ENCODE peak calls at places on chromosome 13, in nine cellular contexts. T, R, Q, B, C, I, D, Z and V are unnamed samples.

GRCh38 chr13:50365683-50366391 is 350.6 kb downstream of the KCNRG start:
- DNase-seq in B (no peak), C (peak), I (no peak), R (no peak), Q (no peak), Z (peak), D (no peak), T (no peak), V (no peak)

GRCh38 chr13:52003551-52003950 is 7.7 kb downstream of the ATP7B start:
- DNase-seq in Z (no peak), Q (no peak), B (no peak), I (no peak), R (no peak), T (no peak), D (no peak), C (no peak), V (no peak)

GRCh38 chr13:49667773-49668172 is 23.5 kb downstream of the EBPL start:
- DNase-seq in R (no peak), I (no peak), Z (no peak), T (no peak), B (peak), C (no peak), D (no peak), Q (no peak), V (no peak)

GRCh38 chr13:32036131-32036695 is 4.6 kb downstream of the FRY start:
- DNase-seq in Q (no peak), I (no peak), C (no peak), D (no peak), Z (no peak), T (no peak), R (no peak), B (no peak), V (no peak)

GRCh38 chr13:112451512-112452379 is 75.6 kb downstream of the SPACA7 start:
- DNase-seq in R (no peak), I (no peak), C (no peak), D (no peak), Z (no peak), B (no peak), T (no peak), Q (no peak), V (no peak)

GRCh38 chr13:28564030-28564429 is 69.1 kb upstream of the FLT1 start:
- DNase-seq in Z (no peak), D (no peak), I (no peak), Q (no peak), B (no peak), T (no peak), C (peak), R (no peak), V (no peak)

GRCh38 chr13:38849316-38849715 is 141.3 kb downstream of the STOML3 start:
- DNase-seq in T (no peak), D (no peak), C (no peak), R (no peak), Q (no peak), B (no peak), Z (no peak), I (no peak), V (no peak)

GRCh38 chr13:49421391-49421790 is 22.5 kb downstream of the CAB39L start:
- DNase-seq in I (no peak), Z (peak), D (no peak), Q (peak), T (no peak), R (no peak), C (no peak), B (no peak), V (no peak)

GRCh38 chr13:113275387-113275786 is 21.7 kb upstream of the LAMP1 start:
- DNase-seq in D (no peak), Z (peak), B (peak), T (no peak), Q (peak), R (peak), I (no peak), C (no peak), V (peak)

GRCh38 chr13:44350775-44351504 is 22.7 kb upstream of the SERP2 start:
- DNase-seq in B (no peak), D (no peak), C (no peak), I (no peak), R (no peak), Q (no peak), T (no peak), Z (no peak), V (no peak)

GRCh38 chr13:29664591-29664990 is 69.1 kb upstream of the SLC7A1 start:
- DNase-seq in I (no peak), Z (no peak), T (no peak), B (no peak), D (no peak), Q (no peak), C (no peak), R (no peak), V (no peak)

GRCh38 chr13:113598481-113598880 is 13.9 kb downstream of the TFDP1 start:
- DNase-seq in B (no peak), I (no peak), D (no peak), Z (no peak), T (peak), C (peak), R (no peak), Q (no peak), V (peak)

GRCh38 chr13:47256618-47257017 is 359.8 kb upstream of the HTR2A start:
- DNase-seq in Z (no peak), B (peak), R (peak), T (no peak), C (no peak), Q (peak), D (no peak), I (no peak), V (no peak)

GRCh38 chr13:114119196-114119595 is 13.2 kb downstream of the RASA3 start:
- DNase-seq in I (no peak), T (no peak), Q (peak), C (peak), Z (peak), B (peak), D (no peak), R (peak), V (peak)

GRCh38 chr13:28744091-28744536 is 25.3 kb upstream of the SLC46A3 start:
- DNase-seq in T (peak), D (no peak), Z (peak), I (no peak), Q (peak), C (no peak), R (peak), B (peak), V (no peak)

GRCh38 chr13:94414141-94414540 is 65.3 kb downstream of the DCT start:
- DNase-seq in I (no peak), C (no peak), R (no peak), B (no peak), Q (no peak), D (no peak), Z (no peak), T (no peak), V (no peak)

GRCh38 chr13:66036024-66036614 is 1194.0 kb downstream of the PCDH9 start:
- DNase-seq in D (no peak), R (no peak), T (no peak), C (no peak), I (no peak), Q (peak), B (peak), Z (peak), V (no peak)

GRCh38 chr13:113848431-113849260 is 15.2 kb downstream of the GAS6 start:
- DNase-seq in D (no peak), C (no peak), B (no peak), Q (no peak), Z (no peak), T (peak), R (no peak), I (no peak), V (no peak)

GRCh38 chr13:71171740-71172139 is 695.3 kb downstream of the DACH1 start:
- DNase-seq in C (no peak), D (no peak), T (no peak), R (no peak), Q (no peak), Z (no peak), B (no peak), I (no peak), V (no peak)

GRCh38 chr13:102945324-102945815 is 99.5 kb downstream of the ERCC5 start:
- DNase-seq in R (no peak), I (no peak), B (no peak), T (no peak), Z (no peak), D (no peak), Q (no peak), C (no peak), V (no peak)

GRCh38 chr13:101556676-101557121 is 104.2 kb downstream of the ITGBL1 start:
- DNase-seq in Z (no peak), C (no peak), B (peak), R (peak), D (no peak), I (no peak), Q (no peak), T (peak), V (peak)

GRCh38 chr13:106464076-106464475 is 71.4 kb downstream of the EFNB2 start:
- DNase-seq in C (no peak), I (no peak), R (peak), T (no peak), D (no peak), Z (no peak), Q (peak), B (no peak), V (no peak)

GRCh38 chr13:45321230-45321629 is 19.8 kb downstream of the TPT1 start:
- DNase-seq in B (no peak), Z (no peak), R (no peak), T (no peak), C (peak), D (no peak), Q (no peak), I (no peak), V (no peak)

GRCh38 chr13:33467556-33467955 is 182.0 kb upstream of the STARD13 start:
- DNase-seq in T (no peak), C (no peak), Q (no peak), B (no peak), R (no peak), D (no peak), Z (no peak), I (no peak), V (no peak)
- H3K27ac ChIP-seq in T (no peak), C (no peak), Q (no peak), B (no peak), R (no peak), D (no peak), Z (no peak), I (no peak), V (no peak)

DNA sequence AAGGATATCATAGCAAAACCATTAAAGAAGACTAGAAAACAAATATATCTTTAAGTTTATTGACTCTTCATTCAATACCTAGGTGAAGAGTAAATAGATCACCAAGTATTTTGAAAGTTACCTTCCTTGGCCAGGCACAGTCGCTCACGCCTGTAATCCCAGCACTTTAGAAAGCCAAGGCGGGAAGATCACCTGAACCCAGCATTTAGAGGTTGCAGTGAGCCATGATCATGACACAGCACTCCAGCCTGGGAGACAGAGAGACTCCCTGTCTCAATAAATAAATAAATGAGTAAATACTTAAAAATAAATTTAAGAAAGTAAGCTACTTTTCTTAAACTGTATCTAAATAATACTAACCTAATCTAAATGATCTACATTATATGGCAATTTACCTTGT is 8.9 kb upstream of the WBP4 start:
- DNase-seq in Q (no peak), B (no peak), I (no peak), T (no peak), Z (no peak), C (no peak), D (no peak), R (no peak), V (no peak)
- H3K27ac ChIP-seq in Q (no peak), B (peak), I (peak), T (peak), Z (no peak), C (no peak), D (no peak), R (no peak), V (no peak)

DNA sequence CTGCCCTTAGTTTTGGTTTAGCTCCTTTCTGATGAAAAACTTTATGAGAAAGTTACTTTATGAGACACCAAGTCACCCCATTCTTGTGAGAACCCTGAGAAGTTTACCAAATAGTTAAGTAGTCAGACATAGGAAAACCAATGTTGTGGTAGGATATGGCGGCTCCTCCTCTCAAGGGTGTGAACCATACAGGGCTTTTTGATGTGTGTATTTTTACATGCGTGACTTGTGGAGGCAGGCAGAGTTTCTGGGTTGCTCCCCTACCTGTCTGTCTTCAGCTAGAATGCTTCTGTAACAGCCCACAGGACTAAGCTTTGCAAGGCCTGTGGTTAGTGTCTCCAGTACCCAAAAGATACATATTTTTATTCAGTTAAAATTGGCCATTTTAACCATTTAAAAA is 18.3 kb downstream of the UBAC2 start:
- DNase-seq in Z (no peak), C (no peak), D (no peak), T (no peak), I (no peak), B (no peak), Q (no peak), R (no peak), V (no peak)
- H3K27ac ChIP-seq in Z (no peak), C (no peak), D (peak), T (peak), I (peak), B (no peak), Q (peak), R (no peak), V (peak)

GRCh38 chr13:76715621-76716020 is 170.6 kb downstream of the KCTD12 start:
- DNase-seq in Z (no peak), I (no peak), Q (no peak), R (no peak), T (no peak), C (no peak), B (no peak), D (no peak), V (no peak)

GRCh38 chr13:76711515-76712182 is 174.6 kb downstream of the KCTD12 start:
- DNase-seq in R (peak), T (no peak), I (peak), Q (peak), D (no peak), B (peak), Z (peak), C (no peak), V (peak)

GRCh38 chr13:76717092-76717491 is 169.1 kb downstream of the KCTD12 start:
- DNase-seq in C (no peak), I (no peak), B (peak), Z (no peak), R (no peak), D (no peak), T (no peak), Q (no peak), V (no peak)

GRCh38 chr13:76713280-76713679 is 172.9 kb downstream of the KCTD12 start:
- DNase-seq in R (no peak), B (no peak), Q (no peak), C (no peak), Z (no peak), I (no peak), T (no peak), D (no peak), V (no peak)

GRCh38 chr13:76715043-76715442 is 171.2 kb downstream of the KCTD12 start:
- DNase-seq in Q (no peak), D (no peak), Z (no peak), R (no peak), I (no peak), T (no peak), C (no peak), B (no peak), V (no peak)
- H3K27ac ChIP-seq in Q (no peak), D (no peak), Z (no peak), R (no peak), I (peak), T (no peak), C (no peak), B (no peak), V (no peak)

GRCh38 chr13:42654212-42654611 is 80.3 kb downstream of the TNFSF11 start:
- DNase-seq in I (no peak), D (no peak), Z (no peak), B (no peak), Q (no peak), T (no peak), C (no peak), R (no peak), V (no peak)

GRCh38 chr13:42654760-42655159 is 80.8 kb downstream of the TNFSF11 start:
- DNase-seq in B (no peak), Q (peak), D (no peak), C (no peak), I (no peak), T (no peak), R (peak), Z (no peak), V (no peak)

GRCh38 chr13:42651936-42652641 is 78.1 kb downstream of the TNFSF11 start:
- DNase-seq in D (no peak), I (no peak), B (no peak), R (no peak), C (no peak), Z (no peak), T (no peak), Q (no peak), V (no peak)

GRCh38 chr13:42653694-42654093 is 79.7 kb downstream of the TNFSF11 start:
- DNase-seq in I (no peak), R (no peak), Q (no peak), B (no peak), D (no peak), T (no peak), C (no peak), Z (no peak), V (no peak)

GRCh38 chr13:42652642-42653415 is 78.9 kb downstream of the TNFSF11 start:
- DNase-seq in R (no peak), Z (no peak), C (no peak), I (no peak), D (no peak), Q (no peak), B (no peak), T (no peak), V (no peak)
- H3K27ac ChIP-seq in R (no peak), Z (no peak), C (no peak), I (no peak), D (no peak), Q (no peak), B (no peak), T (no peak), V (no peak)

DNA sequence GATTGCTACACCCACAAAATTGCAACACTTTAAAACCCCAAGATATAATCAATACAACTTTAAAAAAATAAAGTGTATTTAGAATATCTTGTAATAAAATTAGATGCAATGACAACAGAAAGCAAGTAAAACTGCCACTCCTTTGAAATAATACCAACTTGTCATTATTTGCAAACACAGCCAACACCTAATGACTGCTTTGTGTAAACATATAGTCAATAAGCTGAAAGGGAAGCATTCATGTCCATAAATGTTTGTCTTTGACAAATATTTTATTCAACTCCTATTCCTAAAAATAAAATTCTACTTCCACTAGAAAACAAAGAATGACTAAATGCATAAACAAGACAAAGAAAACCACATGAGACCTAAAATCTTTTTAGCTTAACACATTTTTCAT is 6.6 kb downstream of the SMAD9 start:
- DNase-seq in Q (no peak), I (no peak), B (no peak), Z (no peak), T (no peak), D (no peak), C (no peak), R (no peak), V (no peak)
- H3K27ac ChIP-seq in Q (peak), I (no peak), B (no peak), Z (no peak), T (no peak), D (no peak), C (no peak), R (no peak), V (no peak)

DNA sequence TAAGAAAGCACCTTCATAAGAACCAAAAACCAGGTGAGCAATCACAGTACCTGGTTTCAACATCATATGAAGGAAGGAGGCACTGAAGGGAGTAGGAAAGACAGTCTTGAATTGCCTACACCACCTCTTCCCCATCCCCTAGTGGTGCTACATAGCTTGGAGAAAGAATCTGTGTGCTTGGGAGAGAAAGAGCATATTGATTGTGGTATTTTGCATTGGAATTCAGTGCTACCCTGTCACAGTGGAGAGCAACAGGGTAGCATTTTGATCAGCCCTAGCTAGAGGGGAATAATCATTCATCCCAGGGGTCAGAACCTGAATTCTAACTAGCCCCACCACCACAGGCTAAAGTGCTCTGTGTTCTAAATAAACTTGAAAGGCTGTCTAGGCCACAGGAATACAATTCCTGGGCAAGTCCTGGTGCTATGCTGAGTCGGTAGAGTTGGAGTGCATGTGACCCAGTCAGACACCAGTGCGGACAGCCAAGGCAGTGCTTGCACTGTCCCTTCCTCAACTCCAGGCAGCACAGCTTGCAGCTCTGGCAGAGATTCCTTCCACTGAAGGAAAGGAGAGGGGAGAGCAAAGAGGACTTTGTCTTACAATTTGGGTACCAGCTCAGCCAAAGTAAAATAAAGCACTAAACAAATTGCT is 158.8 kb downstream of the VWA8 start:
- DNase-seq in Q (no peak), R (no peak), Z (no peak), I (no peak), B (no peak), T (no peak), C (no peak), D (no peak), V (no peak)
- H3K27ac ChIP-seq in Q (no peak), R (no peak), Z (no peak), I (no peak), B (no peak), T (no peak), C (no peak), D (no peak), V (no peak)

GRCh38 chr13:109394311-109394988 is 391.9 kb downstream of the IRS2 start:
- DNase-seq in T (no peak), D (no peak), I (no peak), Q (no peak), C (no peak), B (peak), R (peak), Z (no peak), V (no peak)
- H3K27ac ChIP-seq in T (no peak), D (no peak), I (no peak), Q (peak), C (no peak), B (no peak), R (no peak), Z (no peak), V (no peak)